ENCODE peak calls at places on chromosomes 2 and 18, in four cellular contexts. J is LoVo, E is SK-N-SH, B is left cardiac atrium. Z is an unnamed sample.
A peak's percentile ranks its signal among the peaks of the same experiment; 100 is the strongest.

GRCh38 chr2:169709970-169710369 is 15.7 kb downstream of the PHOSPHO2 start:
- DNase-seq in B (no peak), J (no peak), E (no peak), Z (no peak)

GRCh38 chr2:45176399-45176798 is 167.1 kb upstream of the SIX2 start:
- DNase-seq in B (no peak), E (no peak), J (no peak), Z (no peak)

GRCh38 chr2:189522435-189523151 is 58.0 kb downstream of the SLC40A1 start:
- DNase-seq in B (no peak), J (peak; percentile 71), E (no peak), Z (peak; percentile 69)

GRCh38 chr2:79887747-79888374 is 375.0 kb downstream of the CTNNA2 start:
- DNase-seq in E (peak; percentile 54), J (peak; percentile 51), B (no peak), Z (peak; percentile 71)

GRCh38 chr2:74702001-74702715 is 48.1 kb downstream of the SEMA4F start:
- DNase-seq in J (no peak), E (no peak), B (no peak), Z (no peak)

GRCh38 chr2:191881982-191882816 is 35.3 kb upstream of the CAVIN2 start:
- DNase-seq in B (no peak), J (no peak), E (no peak), Z (no peak)

GRCh38 chr18:59428018-59428417 is 69.0 kb upstream of the LMAN1 start:
- DNase-seq in J (no peak), E (no peak), B (no peak), Z (no peak)

GRCh38 chr18:37564796-37565137 is 831 bp downstream of the CELF4 start:
- DNase-seq in E (peak; percentile 52), B (peak; percentile 75), J (no peak), Z (no peak)

GRCh38 chr2:30444283-30444682 is 2.8 kb upstream of the LCLAT1 start:
- DNase-seq in J (no peak), B (no peak), E (no peak), Z (no peak)

GRCh38 chr2:211157211-211157610 is 600.8 kb downstream of the CPS1 start:
- DNase-seq in J (no peak), B (no peak), E (no peak), Z (no peak)

GRCh38 chr2:65204461-65205230 is 23.0 kb upstream of the ACTR2 start:
- DNase-seq in J (no peak), E (no peak), B (no peak), Z (no peak)

Z was measured in A549.